ENCODE peak calls at places on chromosomes 13 and 19, in seven cellular contexts. X, Z, L, U, K, F and I are unnamed samples.

GRCh38 chr19:55355213-55355821 is 798 bp upstream of the COX6B2 start:
- DNase-seq in F (no peak), X (no peak), L (no peak), U (no peak), K (no peak), Z (no peak), I (no peak)

GRCh38 chr13:51805313-51805712 is 1.4 kb upstream of the DHRS12 start:
- DNase-seq in Z (no peak), X (no peak), K (no peak), U (no peak), L (no peak), F (no peak), I (no peak)

GRCh38 chr13:110458594-110459365 is 102.7 kb downstream of the RAB20 start:
- DNase-seq in F (no peak), X (no peak), U (no peak), K (no peak), L (no peak), Z (no peak), I (no peak)

GRCh38 chr13:63840551-63841421 is 2425.1 kb upstream of the PCDH20 start:
- DNase-seq in F (no peak), L (no peak), X (no peak), Z (no peak), K (no peak), U (no peak), I (no peak)

GRCh38 chr19:48780684-48781391 is 25.5 kb downstream of the FGF21 start:
- DNase-seq in F (peak; percentile 64), L (peak; percentile 43), K (no peak), Z (no peak), U (no peak), X (no peak), I (no peak)

GRCh38 chr13:100274942-100275506 is 186.1 kb downstream of the PCCA start:
- DNase-seq in Z (no peak), U (no peak), L (no peak), X (no peak), K (no peak), F (peak; percentile 2), I (no peak)

GRCh38 chr13:100636441-100636840 is 38.2 kb downstream of the TMTC4 start:
- DNase-seq in Z (no peak), X (no peak), U (no peak), K (no peak), F (no peak), L (no peak), I (no peak)

GRCh38 chr13:85864963-85865530 is 65.8 kb upstream of the SLITRK6 start:
- DNase-seq in X (no peak), U (no peak), L (no peak), F (peak; percentile 15), Z (no peak), K (no peak), I (peak; percentile 68)

GRCh38 chr19:41565384-41565730 is 10.6 kb upstream of the CEACAM21 start:
- DNase-seq in U (no peak), Z (no peak), X (no peak), F (no peak), K (no peak), L (no peak), I (no peak)

GRCh38 chr13:70407486-70407885 is 299.2 kb upstream of the KLHL1 start:
- DNase-seq in L (no peak), Z (no peak), U (no peak), X (no peak), F (no peak), K (no peak), I (no peak)

GRCh38 chr13:54799621-54800226 is 1771.1 kb downstream of the OLFM4 start:
- DNase-seq in L (no peak), K (no peak), X (no peak), F (no peak), U (no peak), Z (no peak), I (no peak)

GRCh38 chr13:98910501-98910951 is 67.3 kb downstream of the DOCK9 start:
- DNase-seq in U (peak; percentile 14), L (peak; percentile 98), K (no peak), F (peak; percentile 73), X (peak; percentile 4), Z (no peak), I (no peak)

GRCh38 chr19:45478454-45479238 is 10.8 kb downstream of the FOSB start:
- DNase-seq in L (peak; percentile 92), F (peak; percentile 92), Z (peak; percentile 88), U (peak; percentile 90), X (peak; percentile 83), K (peak; percentile 81), I (peak; percentile 92)

GRCh38 chr19:57934820-57935665 is at the start of gene ZNF418:
- DNase-seq in Z (peak; percentile 56), F (peak; percentile 49), K (peak; percentile 42), L (peak; percentile 76), U (peak; percentile 24), X (peak; percentile 12), I (no peak)

GRCh38 chr13:34654682-34655081 is 287.4 kb upstream of the NBEA start:
- DNase-seq in L (no peak), K (no peak), F (no peak), U (no peak), X (no peak), Z (no peak), I (no peak)

GRCh38 chr13:66809496-66809895 is 420.6 kb downstream of the PCDH9 start:
- DNase-seq in X (no peak), Z (no peak), K (no peak), F (no peak), L (no peak), U (no peak), I (no peak)

GRCh38 chr13:36297600-36298338 is at the start of gene CCDC169:
- DNase-seq in Z (peak; percentile 74), L (peak; percentile 85), F (peak; percentile 78), X (peak; percentile 43), U (peak; percentile 49), K (peak; percentile 63), I (peak; percentile 44)

GRCh38 chr13:113497217-113497616 is 6.7 kb upstream of the DCUN1D2 start:
- DNase-seq in U (no peak), F (no peak), X (no peak), K (no peak), Z (no peak), L (no peak), I (no peak)

GRCh38 chr19:597406-598315 is 8.0 kb downstream of the HCN2 start:
- DNase-seq in U (no peak), X (no peak), L (no peak), K (no peak), Z (no peak), F (no peak), I (no peak)

GRCh38 chr19:49758292-49758691 is 4.8 kb downstream of the TSKS start:
- DNase-seq in X (no peak), F (peak; percentile 88), L (no peak), Z (no peak), K (no peak), U (no peak), I (no peak)

GRCh38 chr13:91347996-91348905 is 764 bp downstream of the MIR17HG start:
- DNase-seq in Z (peak; percentile 49), K (peak; percentile 46), X (peak; percentile 51), F (peak; percentile 27), U (peak; percentile 62), L (peak; percentile 23), I (no peak)

GRCh38 chr13:25587581-25587980 is 215.8 kb downstream of the ATP8A2 start:
- DNase-seq in K (no peak), X (no peak), L (no peak), F (no peak), Z (no peak), U (no peak), I (no peak)

GRCh38 chr19:8361921-8362793 is 1.8 kb upstream of the ANGPTL4 start:
- DNase-seq in K (peak; percentile 93), X (no peak), U (no peak), F (peak; percentile 99), L (peak; percentile 99), Z (no peak), I (no peak)

GRCh38 chr13:77150651-77151050 is 123.7 kb upstream of the FBXL3 start:
- DNase-seq in Z (no peak), K (no peak), L (no peak), X (no peak), U (no peak), F (no peak), I (no peak)